ENCODE peak calls at places on chromosomes 1 and 21, in five cellular contexts. X is hepatocyte, D is astrocyte, S is DND-41, G is HCT116. V is an unnamed sample.

GRCh38 chr1:151868404-151868980 is 15.0 kb upstream of the THEM5 start:
- DNase-seq in X (no peak), S (no peak), D (no peak), G (no peak), V (no peak)

GRCh38 chr1:23867542-23867952 is 543 bp downstream of the FUCA1 start:
- DNase-seq in G (no peak), S (no peak), X (peak; percentile 32), D (no peak), V (no peak)

GRCh38 chr21:36487641-36488307 is 7.9 kb upstream of the CLDN14 start:
- DNase-seq in D (peak; percentile 55), G (no peak), X (no peak), S (no peak), V (no peak)

GRCh38 chr1:32101233-32101681 is 6.6 kb upstream of the KPNA6 start:
- DNase-seq in S (no peak), X (no peak), G (no peak), D (peak; percentile 58), V (no peak)

GRCh38 chr1:207067695-207068094 is 14.6 kb downstream of the PFKFB2 start:
- DNase-seq in G (no peak), D (no peak), X (no peak), S (no peak), V (no peak)

GRCh38 chr1:27668808-27669723 is 2.9 kb downstream of the IFI6 start:
- DNase-seq in G (no peak), X (peak; percentile 79), D (no peak), S (peak; percentile 84), V (peak; percentile 88)

GRCh38 chr1:226679853-226680516 is 59.1 kb downstream of the ITPKB start:
- DNase-seq in S (no peak), X (peak; percentile 86), D (peak; percentile 70), G (no peak), V (peak; percentile 99)

GRCh38 chr1:42463906-42464305 is 820 bp downstream of the CCDC30 start:
- DNase-seq in D (no peak), G (no peak), X (no peak), S (no peak), V (no peak)

GRCh38 chr21:32248616-32249550 is 30.0 kb downstream of the MIS18A start:
- DNase-seq in S (no peak), X (no peak), G (no peak), D (no peak), V (no peak)

GRCh38 chr1:75172556-75172955 is 38.4 kb downstream of the LHX8 start:
- DNase-seq in X (no peak), S (no peak), G (no peak), D (no peak), V (no peak)

GRCh38 chr1:162500805-162501204 is 3.2 kb downstream of the UHMK1 start:
- DNase-seq in G (no peak), S (no peak), X (peak; percentile 3), D (no peak), V (no peak)

GRCh38 chr21:44686843-44687561 is 5.0 kb upstream of the KRTAP12-1 start:
- DNase-seq in X (no peak), S (no peak), D (no peak), G (no peak), V (peak; percentile 34)

GRCh38 chr1:226741009-226741408 is 1.9 kb upstream of the ITPKB start:
- DNase-seq in G (no peak), S (no peak), X (no peak), D (no peak), V (no peak)

GRCh38 chr1:25810341-25811299 is 9.1 kb upstream of the MTFR1L start:
- DNase-seq in G (no peak), S (peak; percentile 78), D (no peak), X (peak; percentile 73), V (peak; percentile 86)

GRCh38 chr1:152640351-152640750 is 17.4 kb upstream of the LCE3A start:
- DNase-seq in S (no peak), D (no peak), X (no peak), G (no peak), V (no peak)

GRCh38 chr1:168945870-168946269 is 160.6 kb upstream of the ATP1B1 start:
- DNase-seq in G (no peak), X (peak; percentile 48), D (no peak), S (no peak), V (no peak)

DNA sequence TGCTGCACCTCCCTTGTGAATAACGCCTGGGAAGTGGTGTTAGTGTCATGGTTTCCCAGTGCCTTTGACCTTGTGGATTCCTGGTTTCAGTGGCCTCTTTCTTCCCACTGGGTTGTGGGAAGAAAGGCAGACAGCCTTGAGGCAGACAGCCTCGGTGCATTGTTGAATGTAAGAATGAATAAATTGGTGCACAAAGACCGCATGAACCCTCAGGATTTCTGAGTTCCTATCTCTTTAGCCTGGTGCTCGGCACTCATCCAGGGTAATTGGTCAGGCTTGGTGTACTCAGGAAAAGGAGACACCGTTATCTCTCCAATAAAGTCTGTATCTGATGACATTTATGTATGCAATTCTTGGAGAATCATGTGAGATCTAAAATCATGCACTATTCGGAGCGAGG is 5.1 kb downstream of the ZNF362 start:
- DNase-seq in G (no peak), D (peak; percentile 30), S (no peak), X (no peak), V (no peak)
- H4K20me1 ChIP-seq in G (no peaks in the 10 kb centered on the region), D (peaks cover 71% of the 10 kb centered on the region), S (peaks cover 76% of the 10 kb centered on the region), X (peaks cover 74% of the 10 kb centered on the region), V (no peaks in the 10 kb centered on the region)

GRCh38 chr1:189696297-189696696 is 781.4 kb downstream of the BRINP3 start:
- DNase-seq in S (no peak), G (no peak), X (no peak), D (no peak), V (no peak)
- H4K20me1 ChIP-seq in S (no peaks in the 10 kb centered on the region), G (no peaks in the 10 kb centered on the region), X (no peaks in the 10 kb centered on the region), D (no peaks in the 10 kb centered on the region), V (no peaks in the 10 kb centered on the region)

GRCh38 chr1:156414440-156415064 is 45.5 kb downstream of the RHBG start:
- DNase-seq in X (no peak), G (no peak), D (no peak), S (peak; percentile 18), V (no peak)

GRCh38 chr1:156419863-156420208 is 50.8 kb downstream of the RHBG start:
- DNase-seq in X (no peak), S (no peak), G (no peak), D (no peak), V (peak; percentile 73)

GRCh38 chr1:156416993-156417699 is 48.1 kb downstream of the RHBG start:
- DNase-seq in G (no peak), X (no peak), D (no peak), S (no peak), V (no peak)

GRCh38 chr1:156420209-156421061 is 51.4 kb downstream of the RHBG start:
- DNase-seq in S (no peak), X (no peak), D (no peak), G (no peak), V (peak; percentile 41)

DNA sequence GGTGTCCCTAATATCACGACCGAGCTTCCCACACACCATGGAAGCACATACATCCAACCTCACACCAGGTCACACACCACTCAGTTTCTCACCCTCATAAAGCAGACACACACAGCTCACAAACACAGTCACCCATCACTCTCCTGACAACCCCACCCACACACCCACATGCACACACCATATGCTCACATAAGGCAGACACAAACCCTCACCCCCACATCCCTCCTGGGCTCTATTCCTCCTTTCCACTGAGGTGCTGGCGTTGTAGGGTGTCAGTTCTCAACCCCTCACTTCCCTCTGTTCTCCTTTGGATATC is 48.6 kb downstream of the RHBG start:
- DNase-seq in X (no peak), D (no peak), S (no peak), G (no peak), V (no peak)
- H4K20me1 ChIP-seq in X (no peaks in the 10 kb centered on the region), D (peaks cover 13% of the 10 kb centered on the region), S (no peaks in the 10 kb centered on the region), G (no peaks in the 10 kb centered on the region), V (no peaks in the 10 kb centered on the region)

GRCh38 chr1:228404107-228404720 is 2.4 kb downstream of the TRIM11 start:
- DNase-seq in X (no peak), D (no peak), S (no peak), G (no peak), V (peak; percentile 20)
- H4K20me1 ChIP-seq in X (peaks cover 40% of the 10 kb centered on the region), D (peaks cover 74% of the 10 kb centered on the region), S (peaks cover 70% of the 10 kb centered on the region), G (no peaks in the 10 kb centered on the region), V (peaks cover 2% of the 10 kb centered on the region)

GRCh38 chr1:201643835-201644104 is 104.8 kb downstream of the NAV1 start:
- DNase-seq in X (no peak), G (no peak), S (no peak), D (no peak), V (no peak)
- H4K20me1 ChIP-seq in X (no peaks in the 10 kb centered on the region), G (no peaks in the 10 kb centered on the region), S (no peaks in the 10 kb centered on the region), D (peaks cover 35% of the 10 kb centered on the region), V (no peaks in the 10 kb centered on the region)

GRCh38 chr21:33414068-33414467 is 10.9 kb downstream of the IFNGR2 start:
- DNase-seq in G (no peak), D (no peak), X (no peak), S (no peak), V (no peak)

GRCh38 chr21:33412832-33413519 is 9.8 kb downstream of the IFNGR2 start:
- DNase-seq in D (no peak), X (peak; percentile 71), S (no peak), G (no peak), V (peak; percentile 41)

GRCh38 chr21:33411949-33412430 is 8.8 kb downstream of the IFNGR2 start:
- DNase-seq in X (peak; percentile 54), S (no peak), G (no peak), D (no peak), V (no peak)

GRCh38 chr21:33418686-33419085 is 15.5 kb downstream of the IFNGR2 start:
- DNase-seq in X (no peak), S (no peak), G (no peak), D (no peak), V (no peak)

GRCh38 chr21:33414926-33415325 is 11.7 kb downstream of the IFNGR2 start:
- DNase-seq in G (no peak), D (no peak), X (no peak), S (no peak), V (no peak)
- H4K20me1 ChIP-seq in G (peaks cover 4% of the 10 kb centered on the region), D (peaks cover 77% of the 10 kb centered on the region), X (peaks cover 5% of the 10 kb centered on the region), S (peaks cover 42% of the 10 kb centered on the region), V (no peaks in the 10 kb centered on the region)

GRCh38 chr1:37307907-37308570 is 166.3 kb upstream of the ZC3H12A start:
- DNase-seq in X (no peak), D (no peak), G (no peak), S (no peak), V (no peak)
- H4K20me1 ChIP-seq in X (no peaks in the 10 kb centered on the region), D (no peaks in the 10 kb centered on the region), G (no peaks in the 10 kb centered on the region), S (peaks cover 4% of the 10 kb centered on the region), V (no peaks in the 10 kb centered on the region)